ENCODE peak calls at places on chromosomes 11 and 22, in five cellular contexts. D, X, J, F and A are unnamed samples.

GRCh38 chr22:25069758-25070461 is 117.4 kb downstream of the KIAA1671 start:
- DNase-seq in X (no peak), F (no peak), J (no peak), D (no peak), A (no peak)

GRCh38 chr22:20531154-20531403 is 23.7 kb downstream of the MED15 start:
- DNase-seq in F (no peak), X (no peak), J (no peak), D (no peak), A (no peak)

GRCh38 chr11:66727883-66728759 is 895 bp downstream of the SPTBN2 start:
- DNase-seq in D (peak), X (no peak), J (no peak), F (no peak), A (no peak)

GRCh38 chr11:1762537-1763302 is 1.0 kb downstream of the CTSD start:
- DNase-seq in J (peak), F (no peak), X (no peak), D (no peak), A (no peak)

GRCh38 chr11:113908107-113908506 is 3.5 kb downstream of the HTR3B start:
- DNase-seq in J (no peak), F (no peak), D (no peak), X (no peak), A (no peak)

GRCh38 chr11:87081358-87081757 is 43.6 kb downstream of the TMEM135 start:
- DNase-seq in J (no peak), X (no peak), F (no peak), D (no peak), A (no peak)

GRCh38 chr11:33086017-33086416 is 46.6 kb downstream of the TCP11L1 start:
- DNase-seq in J (no peak), D (no peak), F (no peak), X (no peak), A (no peak)

GRCh38 chr11:120612363-120613263 is 101.1 kb downstream of the GRIK4 start:
- DNase-seq in D (no peak), F (no peak), X (no peak), J (peak), A (no peak)

GRCh38 chr11:9568854-9569587 is 4.4 kb upstream of the WEE1 start:
- DNase-seq in X (no peak), F (no peak), J (peak), D (peak), A (peak)

GRCh38 chr22:43587574-43587973 is 175.8 kb downstream of the MPPED1 start:
- DNase-seq in F (no peak), D (no peak), J (no peak), X (no peak), A (no peak)

GRCh38 chr11:119696378-119697157 is 32.4 kb downstream of the NECTIN1 start:
- DNase-seq in F (no peak), J (no peak), X (no peak), D (peak), A (no peak)

GRCh38 chr22:36301851-36302250 is 48.9 kb downstream of the APOL1 start:
- DNase-seq in F (no peak), D (no peak), X (no peak), J (no peak), A (no peak)

GRCh38 chr11:115257286-115258077 is 246.7 kb downstream of the CADM1 start:
- DNase-seq in F (no peak), D (peak), J (no peak), X (no peak), A (peak)

GRCh38 chr22:36328635-36329216 is 59.0 kb downstream of the MYH9 start:
- DNase-seq in J (peak), F (no peak), X (peak), D (no peak), A (no peak)

GRCh38 chr22:27597703-27598444 is 203.7 kb downstream of the MN1 start:
- DNase-seq in D (no peak), X (no peak), J (no peak), F (no peak), A (no peak)

GRCh38 chr11:119115484-119116234 is 5.7 kb upstream of the HINFP start:
- DNase-seq in F (peak), J (peak), D (no peak), X (no peak), A (no peak)

GRCh38 chr22:43881091-43882061 is 10.4 kb downstream of the PNPLA5 start:
- DNase-seq in D (no peak), J (no peak), F (no peak), X (no peak), A (no peak)

GRCh38 chr11:67795746-67796145 is 121.3 kb upstream of the ALDH3B2 start:
- DNase-seq in D (no peak), X (no peak), J (no peak), F (no peak), A (no peak)

GRCh38 chr11:62573006-62573591 is 592 bp downstream of the EEF1G start:
- DNase-seq in D (peak), F (peak), J (no peak), X (no peak), A (no peak)

GRCh38 chr11:113270080-113270479 is 44.3 kb upstream of the TTC12 start:
- DNase-seq in J (no peak), X (no peak), D (no peak), F (no peak), A (peak)

GRCh38 chr11:94740083-94740974 is 27.8 kb upstream of the AMOTL1 start:
- DNase-seq in X (peak), J (peak), F (no peak), D (peak), A (peak)

GRCh38 chr11:66857234-66857926 is 516 bp downstream of the LRFN4 start:
- DNase-seq in J (no peak), D (no peak), F (no peak), X (no peak), A (no peak)